ENCODE peak calls at places on chromosomes 4 and X, in ten cellular contexts. One of them, this sample, is unnamed.

GRCh38 chrX:4091046-4091760 is 377.8 kb upstream of the PRKX start:
- DNase-seq in suprapubic skin: no peak
- DNase-seq in WERI-Rb-1: no peak
- DNase-seq in bronchial epithelial cell: peak; percentile 20
- DNase-seq in AG10803: no peak
- DNase-seq in right lobe of liver: no peak
- DNase-seq in choroid plexus epithelial cell: no peak
- DNase-seq in psoas muscle: no peak
- DNase-seq in PC-3: peak; percentile 4
- DNase-seq in AG09309: no peak
- DNase-seq in this sample: no peak

GRCh38 chr4:24137963-24138601 is 248.2 kb upstream of the PPARGC1A start:
- DNase-seq in suprapubic skin: no peak
- DNase-seq in WERI-Rb-1: no peak
- DNase-seq in bronchial epithelial cell: no peak
- DNase-seq in AG10803: no peak
- DNase-seq in right lobe of liver: peak; percentile 43
- DNase-seq in choroid plexus epithelial cell: no peak
- DNase-seq in psoas muscle: no peak
- DNase-seq in PC-3: no peak
- DNase-seq in AG09309: no peak
- DNase-seq in this sample: no peak

GRCh38 chrX:65674351-65674893 is 7.0 kb downstream of the MSN start:
- DNase-seq in suprapubic skin: no peak
- DNase-seq in WERI-Rb-1: no peak
- DNase-seq in bronchial epithelial cell: no peak
- DNase-seq in AG10803: no peak
- DNase-seq in right lobe of liver: no peak
- DNase-seq in choroid plexus epithelial cell: no peak
- DNase-seq in psoas muscle: no peak
- DNase-seq in PC-3: no peak
- DNase-seq in AG09309: no peak
- DNase-seq in this sample: no peak

GRCh38 chr4:86441175-86441960 is 81.5 kb upstream of the MAPK10 start:
- DNase-seq in suprapubic skin: no peak
- DNase-seq in WERI-Rb-1: no peak
- DNase-seq in bronchial epithelial cell: peak; percentile 94
- DNase-seq in AG10803: no peak
- DNase-seq in right lobe of liver: no peak
- DNase-seq in choroid plexus epithelial cell: peak; percentile 28
- DNase-seq in psoas muscle: no peak
- DNase-seq in PC-3: peak; percentile 76
- DNase-seq in AG09309: no peak
- DNase-seq in this sample: peak; percentile 90

GRCh38 chrX:145609951-145610511 is 207.6 kb upstream of the SLITRK2 start:
- DNase-seq in suprapubic skin: no peak
- DNase-seq in WERI-Rb-1: no peak
- DNase-seq in bronchial epithelial cell: peak; percentile 43
- DNase-seq in AG10803: peak; percentile 81
- DNase-seq in right lobe of liver: no peak
- DNase-seq in choroid plexus epithelial cell: peak; percentile 12
- DNase-seq in psoas muscle: no peak
- DNase-seq in PC-3: peak; percentile 80
- DNase-seq in AG09309: no peak
- DNase-seq in this sample: peak; percentile 18

GRCh38 chr4:169315530-169316306 is 45.0 kb upstream of the SH3RF1 start:
- DNase-seq in suprapubic skin: no peak
- DNase-seq in WERI-Rb-1: no peak
- DNase-seq in bronchial epithelial cell: peak; percentile 84
- DNase-seq in AG10803: peak; percentile 35
- DNase-seq in right lobe of liver: no peak
- DNase-seq in choroid plexus epithelial cell: peak; percentile 72
- DNase-seq in psoas muscle: no peak
- DNase-seq in PC-3: peak; percentile 15
- DNase-seq in AG09309: no peak
- DNase-seq in this sample: peak; percentile 39

GRCh38 chr4:147108409-147108808 is 162.7 kb upstream of the TTC29 start:
- DNase-seq in suprapubic skin: no peak
- DNase-seq in WERI-Rb-1: no peak
- DNase-seq in bronchial epithelial cell: no peak
- DNase-seq in AG10803: peak; percentile 66
- DNase-seq in right lobe of liver: no peak
- DNase-seq in choroid plexus epithelial cell: peak; percentile 41
- DNase-seq in psoas muscle: no peak
- DNase-seq in PC-3: peak; percentile 5
- DNase-seq in AG09309: no peak
- DNase-seq in this sample: no peak

GRCh38 chrX:153353416-153353815 is 19.5 kb downstream of the ZNF275 start:
- DNase-seq in suprapubic skin: no peak
- DNase-seq in WERI-Rb-1: no peak
- DNase-seq in bronchial epithelial cell: no peak
- DNase-seq in AG10803: no peak
- DNase-seq in right lobe of liver: no peak
- DNase-seq in choroid plexus epithelial cell: no peak
- DNase-seq in psoas muscle: no peak
- DNase-seq in PC-3: no peak
- DNase-seq in AG09309: no peak
- DNase-seq in this sample: no peak

GRCh38 chr4:128811571-128812359 is 2.3 kb downstream of the JADE1 start:
- DNase-seq in suprapubic skin: peak; percentile 94
- DNase-seq in WERI-Rb-1: peak; percentile 97
- DNase-seq in bronchial epithelial cell: peak; percentile 57
- DNase-seq in AG10803: peak; percentile 94
- DNase-seq in right lobe of liver: peak; percentile 93
- DNase-seq in choroid plexus epithelial cell: peak; percentile 91
- DNase-seq in psoas muscle: peak; percentile 97
- DNase-seq in PC-3: peak; percentile 82
- DNase-seq in AG09309: no peak
- DNase-seq in this sample: no peak

GRCh38 chr4:128812360-128812958 is 3.0 kb downstream of the JADE1 start:
- DNase-seq in suprapubic skin: peak; percentile 76
- DNase-seq in WERI-Rb-1: no peak
- DNase-seq in bronchial epithelial cell: peak; percentile 58
- DNase-seq in AG10803: peak; percentile 74
- DNase-seq in right lobe of liver: peak; percentile 55
- DNase-seq in choroid plexus epithelial cell: peak; percentile 83
- DNase-seq in psoas muscle: no peak
- DNase-seq in PC-3: peak; percentile 52
- DNase-seq in AG09309: no peak
- DNase-seq in this sample: no peak

GRCh38 chr4:128809477-128810330 is at the start of gene JADE1:
- DNase-seq in suprapubic skin: peak; percentile 94
- DNase-seq in WERI-Rb-1: peak; percentile 98
- DNase-seq in bronchial epithelial cell: peak; percentile 86
- DNase-seq in AG10803: peak; percentile 95
- DNase-seq in right lobe of liver: peak; percentile 87
- DNase-seq in choroid plexus epithelial cell: peak; percentile 97
- DNase-seq in psoas muscle: peak; percentile 93
- DNase-seq in PC-3: peak; percentile 85
- DNase-seq in AG09309: peak; percentile 85
- DNase-seq in this sample: no peak

GRCh38 chr4:128810331-128810870 is 901 bp downstream of the JADE1 start:
- DNase-seq in suprapubic skin: peak; percentile 69
- DNase-seq in WERI-Rb-1: peak; percentile 34
- DNase-seq in bronchial epithelial cell: peak; percentile 45
- DNase-seq in AG10803: no peak
- DNase-seq in right lobe of liver: peak; percentile 41
- DNase-seq in choroid plexus epithelial cell: peak; percentile 61
- DNase-seq in psoas muscle: no peak
- DNase-seq in PC-3: peak; percentile 13
- DNase-seq in AG09309: no peak
- DNase-seq in this sample: no peak

GRCh38 chr4:128810871-128811570 is 1.5 kb downstream of the JADE1 start:
- DNase-seq in suprapubic skin: peak; percentile 85
- DNase-seq in WERI-Rb-1: peak; percentile 92
- DNase-seq in bronchial epithelial cell: peak; percentile 31
- DNase-seq in AG10803: peak; percentile 86
- DNase-seq in right lobe of liver: peak; percentile 86
- DNase-seq in choroid plexus epithelial cell: peak; percentile 83
- DNase-seq in psoas muscle: peak; percentile 87
- DNase-seq in PC-3: peak; percentile 88
- DNase-seq in AG09309: no peak
- DNase-seq in this sample: no peak
- TF ChIP-seq CTCF in suprapubic skin: no peak
- TF ChIP-seq CTCF in WERI-Rb-1: no peak
- TF ChIP-seq CTCF in bronchial epithelial cell: no peak
- TF ChIP-seq CTCF in AG10803: no peak
- TF ChIP-seq CTCF in right lobe of liver: no peak
- TF ChIP-seq CTCF in choroid plexus epithelial cell: no peak
- TF ChIP-seq CTCF in psoas muscle: no peak
- TF ChIP-seq CTCF in PC-3: no peak
- TF ChIP-seq CTCF in AG09309: no peak
- TF ChIP-seq CTCF in this sample: no peak

DNA sequence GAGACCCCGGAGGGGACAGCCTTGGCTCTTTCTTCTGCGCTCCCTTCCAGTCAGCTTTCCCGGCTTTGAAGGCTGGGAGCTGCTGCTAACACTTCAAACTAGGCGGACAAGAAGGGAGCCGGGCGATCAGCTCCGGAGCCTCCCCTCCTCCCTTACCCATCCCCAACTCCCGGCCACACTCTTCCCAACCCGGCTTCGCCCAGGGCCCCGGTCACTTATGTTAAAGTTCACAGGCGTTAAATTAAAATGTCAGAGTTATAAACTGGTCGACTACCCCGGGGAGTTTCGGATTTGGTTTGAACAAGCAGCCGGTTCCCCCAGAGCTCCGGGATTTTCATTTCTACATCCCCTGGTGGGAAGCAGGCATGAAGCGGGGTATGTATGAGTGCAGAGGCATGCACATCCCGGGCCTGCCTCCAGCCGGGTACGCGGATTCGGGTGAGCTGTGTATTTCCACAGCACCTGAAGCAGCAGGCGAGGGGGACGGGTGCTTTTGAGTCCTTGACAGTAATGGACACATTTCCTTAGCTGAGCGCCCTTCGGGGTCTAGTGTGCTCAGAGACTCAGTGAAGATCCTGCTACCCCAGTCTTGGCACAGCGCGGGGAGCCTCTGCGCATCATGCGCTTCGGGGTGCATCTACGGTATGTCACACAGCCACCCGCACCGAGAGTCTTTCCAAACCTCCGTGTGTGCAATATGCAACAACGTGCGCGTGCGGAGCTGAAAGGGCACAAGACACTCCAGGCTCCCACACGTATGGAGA is 883 bp downstream of the UNC5C start:
- DNase-seq in suprapubic skin: no peak
- DNase-seq in WERI-Rb-1: peak; percentile 45
- DNase-seq in bronchial epithelial cell: no peak
- DNase-seq in AG10803: peak; percentile 2
- DNase-seq in right lobe of liver: peak; percentile 29
- DNase-seq in choroid plexus epithelial cell: peak; percentile 34
- DNase-seq in psoas muscle: peak; percentile 54
- DNase-seq in PC-3: peak; percentile 18
- DNase-seq in AG09309: no peak
- DNase-seq in this sample: no peak
- H3K4me3 ChIP-seq in suprapubic skin: peak overlapping the region; percentile 55
- H3K4me3 ChIP-seq in WERI-Rb-1: peak overlapping the region; percentile 83
- H3K4me3 ChIP-seq in bronchial epithelial cell: no peak overlapping the region
- H3K4me3 ChIP-seq in AG10803: no peak overlapping the region
- H3K4me3 ChIP-seq in right lobe of liver: peak overlapping the region; percentile 22
- H3K4me3 ChIP-seq in choroid plexus epithelial cell: peak overlapping the region; percentile 65
- H3K4me3 ChIP-seq in psoas muscle: peak overlapping the region; percentile 66
- H3K4me3 ChIP-seq in PC-3: peak overlapping the region; percentile 68
- H3K4me3 ChIP-seq in AG09309: no peak overlapping the region
- H3K4me3 ChIP-seq in this sample: peak overlapping the region; percentile 66

GRCh38 chr4:165345663-165346417 is 18.4 kb downstream of the MSMO1 start:
- DNase-seq in suprapubic skin: no peak
- DNase-seq in WERI-Rb-1: no peak
- DNase-seq in bronchial epithelial cell: no peak
- DNase-seq in AG10803: no peak
- DNase-seq in right lobe of liver: no peak
- DNase-seq in choroid plexus epithelial cell: no peak
- DNase-seq in psoas muscle: no peak
- DNase-seq in PC-3: peak; percentile 3
- DNase-seq in AG09309: no peak
- DNase-seq in this sample: no peak

GRCh38 chr4:165347647-165348569 is 20.4 kb downstream of the MSMO1 start:
- DNase-seq in suprapubic skin: no peak
- DNase-seq in WERI-Rb-1: no peak
- DNase-seq in bronchial epithelial cell: no peak
- DNase-seq in AG10803: no peak
- DNase-seq in right lobe of liver: no peak
- DNase-seq in choroid plexus epithelial cell: no peak
- DNase-seq in psoas muscle: no peak
- DNase-seq in PC-3: no peak
- DNase-seq in AG09309: no peak
- DNase-seq in this sample: no peak

GRCh38 chr4:165355900-165356300 is 22.9 kb upstream of the CPE start:
- DNase-seq in suprapubic skin: no peak
- DNase-seq in WERI-Rb-1: no peak
- DNase-seq in bronchial epithelial cell: peak; percentile 55
- DNase-seq in AG10803: peak; percentile 43
- DNase-seq in right lobe of liver: peak; percentile 23
- DNase-seq in choroid plexus epithelial cell: peak; percentile 70
- DNase-seq in psoas muscle: no peak
- DNase-seq in PC-3: peak; percentile 54
- DNase-seq in AG09309: no peak
- DNase-seq in this sample: no peak

DNA sequence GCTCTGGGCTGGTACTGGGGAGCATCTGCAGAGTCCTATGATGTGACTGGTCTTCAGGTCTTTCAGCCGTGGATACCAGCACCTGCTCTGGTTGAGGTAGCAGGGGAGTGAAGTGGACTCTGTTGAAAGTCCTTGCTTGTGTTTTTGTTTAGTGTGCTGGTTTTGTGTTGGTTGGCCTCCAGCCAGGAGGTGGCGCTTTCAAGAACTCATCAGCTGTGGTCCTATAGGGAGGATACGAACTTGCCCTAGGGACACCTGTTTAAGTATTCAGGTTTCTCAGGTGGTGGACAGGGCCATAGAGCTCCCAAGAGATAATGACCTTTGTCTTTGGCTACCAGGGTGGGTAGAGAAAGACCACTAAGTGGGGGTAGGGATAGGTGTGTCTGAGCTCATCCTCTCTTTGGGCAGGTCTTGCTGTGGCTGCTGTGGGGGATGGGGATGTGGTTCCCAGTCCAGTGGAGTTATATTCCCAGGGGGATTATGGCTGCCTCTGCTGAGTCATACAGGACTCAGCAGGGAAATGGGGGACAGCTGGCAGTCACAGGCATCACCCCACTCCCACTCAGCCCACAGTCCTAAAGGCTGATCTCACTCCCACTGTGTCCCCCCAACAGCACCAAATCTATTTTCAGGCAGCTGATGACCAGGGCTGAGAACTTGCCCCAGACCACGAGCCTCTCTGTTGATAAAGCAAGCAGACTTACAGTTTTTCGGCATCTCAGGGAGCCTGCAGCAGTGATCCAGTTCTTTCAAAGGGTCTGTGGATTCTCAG is 24.1 kb downstream of the MSMO1 start:
- DNase-seq in suprapubic skin: no peak
- DNase-seq in WERI-Rb-1: no peak
- DNase-seq in bronchial epithelial cell: no peak
- DNase-seq in AG10803: no peak
- DNase-seq in right lobe of liver: no peak
- DNase-seq in choroid plexus epithelial cell: no peak
- DNase-seq in psoas muscle: no peak
- DNase-seq in PC-3: no peak
- DNase-seq in AG09309: no peak
- DNase-seq in this sample: no peak
- TF ChIP-seq CTCF in suprapubic skin: no peak
- TF ChIP-seq CTCF in WERI-Rb-1: peak; percentile 23
- TF ChIP-seq CTCF in bronchial epithelial cell: no peak
- TF ChIP-seq CTCF in AG10803: no peak
- TF ChIP-seq CTCF in right lobe of liver: no peak
- TF ChIP-seq CTCF in choroid plexus epithelial cell: no peak
- TF ChIP-seq CTCF in psoas muscle: no peak
- TF ChIP-seq CTCF in PC-3: no peak
- TF ChIP-seq CTCF in AG09309: no peak
- TF ChIP-seq CTCF in this sample: no peak

GRCh38 chrX:13742397-13743176 is 8.0 kb downstream of the OFD1 start:
- DNase-seq in suprapubic skin: no peak
- DNase-seq in WERI-Rb-1: no peak
- DNase-seq in bronchial epithelial cell: peak; percentile 24
- DNase-seq in AG10803: no peak
- DNase-seq in right lobe of liver: no peak
- DNase-seq in choroid plexus epithelial cell: no peak
- DNase-seq in psoas muscle: no peak
- DNase-seq in PC-3: no peak
- DNase-seq in AG09309: no peak
- DNase-seq in this sample: no peak
- H3K4me3 ChIP-seq in suprapubic skin: no peak overlapping the region
- H3K4me3 ChIP-seq in WERI-Rb-1: no peak overlapping the region
- H3K4me3 ChIP-seq in bronchial epithelial cell: no peak overlapping the region
- H3K4me3 ChIP-seq in AG10803: no peak overlapping the region
- H3K4me3 ChIP-seq in right lobe of liver: no peak overlapping the region
- H3K4me3 ChIP-seq in choroid plexus epithelial cell: no peak overlapping the region
- H3K4me3 ChIP-seq in psoas muscle: no peak overlapping the region
- H3K4me3 ChIP-seq in PC-3: no peak overlapping the region
- H3K4me3 ChIP-seq in AG09309: no peak overlapping the region
- H3K4me3 ChIP-seq in this sample: peak overlapping the region; percentile 12

This sample was measured in epithelial cell of proximal tubule.